ENCODE peak calls at places on chromosomes 13 and 19, in seven cellular contexts. G is H9, U is nephron progenitor cell, M is cardiac muscle cell, J is fibroblast of the aortic adventitia, X is HT1080, H is tibial artery. W is an unnamed sample.

GRCh38 chr19:38805180-38805579 is 7.6 kb downstream of the LGALS4 start:
- DNase-seq in G (no peak), U (no peak), M (no peak), J (peak; percentile 2), X (peak; percentile 28), H (no peak), W (no peak)

GRCh38 chr19:4984448-4984990 is 15.6 kb downstream of the KDM4B start:
- DNase-seq in G (no peak), U (peak; percentile 44), M (no peak), J (no peak), X (no peak), H (no peak), W (no peak)

GRCh38 chr13:37981932-37982331 is 112.4 kb upstream of the TRPC4 start:
- DNase-seq in G (no peak), U (no peak), M (no peak), J (no peak), X (no peak), H (no peak), W (no peak)

GRCh38 chr19:18017275-18018083 is 9.5 kb downstream of the ARRDC2 start:
- DNase-seq in G (no peak), U (no peak), M (no peak), J (no peak), X (no peak), H (peak; percentile 84), W (no peak)

GRCh38 chr13:47680752-47681151 is 320.3 kb downstream of the SUCLA2 start:
- DNase-seq in G (no peak), U (no peak), M (no peak), J (peak; percentile 44), X (peak; percentile 72), H (no peak), W (no peak)

GRCh38 chr13:27349458-27349857 is 75.0 kb upstream of the GTF3A start:
- DNase-seq in G (no peak), U (no peak), M (no peak), J (peak; percentile 79), X (no peak), H (no peak), W (no peak)

GRCh38 chr19:16342002-16342715 is 17.5 kb downstream of the KLF2 start:
- DNase-seq in G (no peak), U (no peak), M (no peak), J (peak; percentile 82), X (no peak), H (no peak), W (no peak)

GRCh38 chr13:21637296-21637695 is 33.3 kb upstream of the MICU2 start:
- DNase-seq in G (no peak), U (no peak), M (no peak), J (peak; percentile 10), X (peak; percentile 97), H (no peak), W (peak; percentile 27)

GRCh38 chr19:7670150-7670784 is 1.4 kb downstream of the RETN start:
- DNase-seq in G (no peak), U (peak; percentile 58), M (peak; percentile 42), J (no peak), X (no peak), H (no peak), W (no peak)

GRCh38 chr13:27131202-27131623 is 40.4 kb downstream of the USP12 start:
- DNase-seq in G (peak; percentile 44), U (no peak), M (no peak), J (peak; percentile 33), X (peak; percentile 79), H (no peak), W (peak; percentile 45)

GRCh38 chr19:45200614-45201013 is 22.0 kb downstream of the BLOC1S3 start:
- DNase-seq in G (peak; percentile 73), U (peak; percentile 59), M (peak; percentile 49), J (peak; percentile 67), X (peak; percentile 47), H (no peak), W (no peak)

GRCh38 chr19:33699754-33700407 is 78.1 kb downstream of the CHST8 start:
- DNase-seq in G (no peak), U (no peak), M (no peak), J (no peak), X (no peak), H (no peak), W (no peak)

GRCh38 chr19:23509686-23510450 is 114.6 kb upstream of the ZNF91 start:
- DNase-seq in G (no peak), U (no peak), M (no peak), J (no peak), X (peak; percentile 34), H (no peak), W (no peak)

GRCh38 chr19:1223018-1223855 is 14.6 kb downstream of the CBARP start:
- DNase-seq in G (peak; percentile 81), U (peak; percentile 61), M (no peak), J (no peak), X (peak; percentile 51), H (no peak), W (no peak)

GRCh38 chr13:112740502-112741131 is 50.8 kb downstream of the ATP11A start:
- DNase-seq in G (no peak), U (no peak), M (peak; percentile 60), J (peak; percentile 31), X (peak; percentile 82), H (peak; percentile 79), W (no peak)

GRCh38 chr13:40230833-40231266 is 435.6 kb downstream of the FOXO1 start:
- DNase-seq in G (no peak), U (no peak), M (no peak), J (peak; percentile 79), X (peak; percentile 33), H (no peak), W (no peak)

W was measured in CD4-positive, alpha-beta T cell.